ENCODE peak calls at places on chromosomes 12 and 14, in eight cellular contexts. O, R, L, Z, C, D, K and W are unnamed samples. For H3K4me1, the result is how much of the 10 kb centered on the place peaks cover.

GRCh38 chr12:116138380-116138779 is 139.1 kb downstream of the MED13L start:
- DNase-seq in O (peak), R (no peak), L (no peak), Z (no peak), C (no peak), D (no peak), K (no peak), W (no peak)

GRCh38 chr12:39595923-39596322 is 23.7 kb downstream of the ABCD2 start:
- DNase-seq in O (no peak), R (no peak), L (no peak), Z (no peak), C (no peak), D (no peak), K (no peak), W (no peak)

GRCh38 chr12:115790526-115790925 is 487.0 kb downstream of the MED13L start:
- DNase-seq in O (no peak), R (no peak), L (no peak), Z (no peak), C (no peak), D (no peak), K (no peak), W (no peak)

GRCh38 chr12:23002381-23002780 is 377.4 kb downstream of the ETNK1 start:
- DNase-seq in O (no peak), R (no peak), L (no peak), Z (no peak), C (no peak), D (no peak), K (no peak), W (no peak)

GRCh38 chr14:75906680-75907280 is 75.0 kb downstream of the TGFB3 start:
- DNase-seq in O (peak), R (peak), L (peak), Z (peak), C (peak), D (peak), K (peak), W (no peak)

GRCh38 chr12:62135553-62136200 is 124.5 kb upstream of the USP15 start:
- DNase-seq in O (no peak), R (no peak), L (no peak), Z (no peak), C (no peak), D (no peak), K (no peak), W (no peak)

GRCh38 chr12:75820848-75821578 is 210.6 kb downstream of the PHLDA1 start:
- DNase-seq in O (no peak), R (peak), L (peak), Z (no peak), C (peak), D (peak), K (no peak), W (no peak)

GRCh38 chr12:98895086-98895651 is 250.1 kb downstream of the APAF1 start:
- DNase-seq in O (peak), R (no peak), L (no peak), Z (peak), C (no peak), D (no peak), K (no peak), W (peak)

GRCh38 chr12:1972260-1972659 is 32.0 kb downstream of the DCP1B start:
- DNase-seq in O (no peak), R (no peak), L (peak), Z (no peak), C (no peak), D (no peak), K (no peak), W (no peak)

GRCh38 chr12:132560421-132560830 is 50.0 kb downstream of the LRCOL1 start:
- DNase-seq in O (peak), R (peak), L (peak), Z (no peak), C (no peak), D (peak), K (no peak), W (no peak)

GRCh38 chr12:53798575-53798974 is 46.8 kb upstream of the CISTR start:
- DNase-seq in O (no peak), R (no peak), L (peak), Z (no peak), C (no peak), D (peak), K (no peak), W (no peak)

GRCh38 chr14:54312166-54312801 is 84.5 kb upstream of the CDKN3 start:
- DNase-seq in O (peak), R (no peak), L (peak), Z (no peak), C (no peak), D (peak), K (no peak), W (peak)

GRCh38 chr12:132423251-132424117 is 66.5 kb upstream of the FBRSL1 start:
- DNase-seq in O (peak), R (no peak), L (no peak), Z (peak), C (no peak), D (peak), K (no peak), W (no peak)

GRCh38 chr12:123135688-123136087 is 15.2 kb downstream of the PITPNM2 start:
- DNase-seq in O (no peak), R (no peak), L (no peak), Z (no peak), C (no peak), D (no peak), K (no peak), W (no peak)

GRCh38 chr12:114166360-114166759 is 200.2 kb upstream of the RBM19 start:
- DNase-seq in O (peak), R (no peak), L (peak), Z (no peak), C (no peak), D (peak), K (no peak), W (peak)

GRCh38 chr14:44529026-44529425 is 21.9 kb upstream of the FSCB start:
- DNase-seq in O (no peak), R (no peak), L (peak), Z (no peak), C (no peak), D (no peak), K (no peak), W (no peak)

GRCh38 chr12:117685115-117685926 is 283.5 kb downstream of the KSR2 start:
- DNase-seq in O (peak), R (peak), L (peak), Z (peak), C (no peak), D (peak), K (no peak), W (peak)

GRCh38 chr14:31505411-31505810 is 17.6 kb upstream of the GPR33 start:
- DNase-seq in O (no peak), R (no peak), L (no peak), Z (no peak), C (no peak), D (no peak), K (no peak), W (no peak)

GRCh38 chr12:113781415-113782198 is 184.5 kb downstream of the RBM19 start:
- DNase-seq in O (peak), R (no peak), L (peak), Z (no peak), C (no peak), D (no peak), K (no peak), W (no peak)

GRCh38 chr12:124531281-124531745 is 36.1 kb downstream of the NCOR2 start:
- DNase-seq in O (peak), R (no peak), L (no peak), Z (no peak), C (no peak), D (no peak), K (no peak), W (no peak)

GRCh38 chr12:43676183-43676813 is 82.3 kb downstream of the PUS7L start:
- DNase-seq in O (peak), R (no peak), L (peak), Z (no peak), C (no peak), D (peak), K (no peak), W (peak)

GRCh38 chr12:31309279-31309678 is 16.7 kb downstream of the SINHCAF start:
- DNase-seq in O (no peak), R (no peak), L (no peak), Z (no peak), C (no peak), D (no peak), K (no peak), W (no peak)

GRCh38 chr12:115771065-115771464 is 506.4 kb downstream of the MED13L start:
- DNase-seq in O (peak), R (no peak), L (peak), Z (no peak), C (peak), D (peak), K (no peak), W (peak)

GRCh38 chr14:47278233-47278842 is 397.1 kb downstream of the MDGA2 start:
- DNase-seq in O (peak), R (peak), L (peak), Z (no peak), C (no peak), D (peak), K (no peak), W (peak)

GRCh38 chr14:103232338-103232808 is 101.7 kb upstream of the EIF5 start:
- DNase-seq in O (no peak), R (peak), L (no peak), Z (no peak), C (no peak), D (peak), K (no peak), W (no peak)

GRCh38 chr14:80678436-80678835 is 263.1 kb downstream of the CEP128 start:
- DNase-seq in O (no peak), R (no peak), L (peak), Z (no peak), C (no peak), D (no peak), K (no peak), W (no peak)

GRCh38 chr12:18595406-18595805 is 142.4 kb downstream of the PLCZ1 start:
- DNase-seq in O (peak), R (no peak), L (peak), Z (no peak), C (no peak), D (no peak), K (no peak), W (no peak)

GRCh38 chr12:97465012-97465345 is 2.4 kb downstream of the RMST start:
- DNase-seq in O (peak), R (no peak), L (no peak), Z (no peak), C (no peak), D (no peak), K (no peak), W (peak)

GRCh38 chr14:102927346-102927877 is 4.9 kb downstream of the AMN start:
- DNase-seq in O (peak), R (peak), L (peak), Z (no peak), C (no peak), D (no peak), K (no peak), W (no peak)

DNA sequence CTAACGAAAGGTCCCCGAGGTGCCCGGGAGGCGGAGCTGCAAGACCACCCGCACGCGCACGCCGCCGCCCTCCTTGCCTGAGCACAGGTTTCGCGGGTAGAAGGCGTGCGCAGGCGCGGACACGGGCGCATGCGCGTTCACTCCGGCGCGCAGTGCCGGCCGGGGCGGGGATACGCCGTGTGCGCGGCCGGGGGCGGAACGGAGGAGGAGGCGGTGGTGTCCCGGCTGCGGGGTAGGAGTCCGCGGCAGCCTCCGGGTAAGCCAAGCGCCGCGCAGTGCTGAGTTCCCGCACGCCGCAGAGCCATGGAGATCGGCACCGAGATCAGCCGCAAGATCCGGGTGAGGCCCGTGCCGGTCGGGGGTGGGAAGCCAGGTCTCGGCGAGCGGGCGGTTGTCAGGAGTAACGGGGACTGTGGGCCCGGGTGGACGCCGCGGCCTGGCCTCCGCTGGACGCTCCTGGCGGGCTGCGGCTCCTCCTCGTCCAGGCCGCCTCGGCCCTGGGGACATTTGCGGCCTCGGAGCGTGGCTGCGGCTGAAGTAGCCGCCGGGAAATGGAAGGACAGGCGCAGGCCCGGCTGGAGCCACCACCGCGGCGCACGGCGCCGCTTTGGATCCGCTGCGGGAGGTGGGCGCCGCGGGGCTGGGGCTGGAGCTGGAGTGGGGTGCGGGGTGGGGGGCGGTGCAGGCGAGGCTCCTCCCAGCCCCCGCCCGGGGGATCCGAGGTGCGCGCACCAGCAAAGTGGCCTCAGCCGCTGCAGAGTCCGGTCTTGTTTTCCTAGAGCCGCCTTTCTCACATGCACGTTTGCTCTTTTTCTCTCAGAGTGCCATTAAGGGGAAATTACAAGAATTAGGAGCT is at the start of gene ZC3H14:
- DNase-seq in O (peak), R (peak), L (peak), Z (peak), C (peak), D (peak), K (peak), W (peak)
- TF ChIP-seq CTCF in O (peak), R (no peak), L (no peak), Z (no peak), C (no peak), D (no peak), K (no peak), W (no peak)

GRCh38 chr14:91398192-91398591 is 19.4 kb downstream of the CCDC88C start:
- DNase-seq in O (no peak), R (no peak), L (no peak), Z (no peak), C (no peak), D (no peak), K (no peak), W (no peak)

GRCh38 chr14:91398707-91399106 is 18.9 kb downstream of the CCDC88C start:
- DNase-seq in O (no peak), R (no peak), L (no peak), Z (no peak), C (no peak), D (no peak), K (no peak), W (peak)

GRCh38 chr14:91401751-91402150 is 15.9 kb downstream of the CCDC88C start:
- DNase-seq in O (no peak), R (no peak), L (no peak), Z (no peak), C (no peak), D (no peak), K (no peak), W (no peak)

GRCh38 chr14:91400696-91401095 is 16.9 kb downstream of the CCDC88C start:
- DNase-seq in O (no peak), R (no peak), L (peak), Z (no peak), C (no peak), D (no peak), K (no peak), W (no peak)

GRCh38 chr14:91399868-91400640 is 17.6 kb downstream of the CCDC88C start:
- DNase-seq in O (peak), R (peak), L (no peak), Z (no peak), C (no peak), D (no peak), K (peak), W (peak)
- H3K4me1 ChIP-seq in O (half or more), R (half or more), L (under half), Z (half or more), C (half or more), D (under half), K (half or more), W (under half)

GRCh38 chr14:87049886-87050820 is 942.8 kb downstream of the GALC start:
- DNase-seq in O (peak), R (no peak), L (peak), Z (peak), C (no peak), D (peak), K (no peak), W (peak)
- TF ChIP-seq CTCF in O (peak), R (no peak), L (peak), Z (peak), C (peak), D (no peak), K (no peak), W (peak)

DNA sequence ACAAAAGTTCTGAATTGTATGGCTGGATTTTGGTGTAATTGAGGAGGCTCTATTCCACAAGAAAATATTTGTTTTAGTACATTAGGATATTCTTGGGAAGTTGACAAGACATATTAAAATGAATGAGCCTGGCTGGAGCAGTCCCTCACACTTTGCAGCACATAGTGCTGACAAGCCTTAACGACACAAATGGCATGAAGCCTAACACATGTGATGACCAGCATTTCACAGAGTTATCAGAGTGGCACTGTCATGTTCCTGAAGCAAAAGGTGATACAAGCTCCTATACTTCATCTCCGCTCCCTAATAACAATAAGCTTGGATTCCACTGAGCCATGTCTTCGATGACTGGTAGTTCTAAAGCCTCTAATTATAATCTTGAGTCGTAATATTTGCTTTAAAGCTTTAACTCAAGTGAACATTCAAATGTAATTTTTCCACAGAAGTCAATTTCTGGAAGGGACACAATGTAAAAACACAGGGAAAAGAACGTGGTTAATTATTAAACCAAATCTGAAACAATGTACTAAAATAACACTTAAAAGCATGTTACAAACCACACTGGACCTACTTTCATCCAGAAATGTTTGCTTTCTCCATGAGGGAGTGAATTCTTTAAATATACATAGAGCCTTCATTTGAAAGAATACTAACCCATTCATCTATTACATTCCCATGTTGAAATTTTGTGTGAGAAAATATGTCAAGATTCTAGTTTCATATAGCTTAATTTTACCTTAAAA is 49.6 kb downstream of the GRIP1 start:
- DNase-seq in O (no peak), R (no peak), L (no peak), Z (no peak), C (no peak), D (no peak), K (no peak), W (no peak)
- H3K4me1 ChIP-seq in O (under half), R (under half), L (under half), Z (under half), C (under half), D (under half), K (under half), W (under half)

GRCh38 chr12:78473136-78473535 is 391.4 kb upstream of the SYT1 start:
- DNase-seq in O (no peak), R (no peak), L (peak), Z (no peak), C (no peak), D (no peak), K (no peak), W (no peak)

GRCh38 chr12:78473561-78473960 is 391.0 kb upstream of the SYT1 start:
- DNase-seq in O (no peak), R (no peak), L (no peak), Z (no peak), C (no peak), D (no peak), K (no peak), W (no peak)

GRCh38 chr12:78470354-78471195 is 394.0 kb upstream of the SYT1 start:
- DNase-seq in O (peak), R (peak), L (peak), Z (no peak), C (no peak), D (peak), K (no peak), W (peak)
- TF ChIP-seq CTCF in O (peak), R (no peak), L (peak), Z (no peak), C (peak), D (peak), K (no peak), W (peak)

DNA sequence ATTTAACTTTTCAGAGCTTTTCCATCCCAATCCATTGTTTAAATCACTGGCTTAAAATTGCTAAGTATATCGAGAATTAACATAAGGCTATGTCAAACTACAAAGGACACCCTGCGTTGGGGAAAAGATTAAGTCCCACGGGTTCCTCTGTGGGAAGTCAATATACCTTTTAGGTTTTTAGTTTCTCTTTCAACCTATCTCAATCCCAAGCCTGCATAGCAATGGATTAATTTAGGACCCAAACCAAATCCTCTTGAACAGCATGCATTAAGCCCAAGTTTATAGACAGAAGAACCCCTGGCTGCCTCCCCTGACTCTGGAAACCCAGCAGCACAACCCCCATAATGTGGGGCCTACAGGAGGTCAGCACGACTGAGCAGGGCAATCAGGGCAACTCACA is 6.3 kb downstream of the CDCA4 start:
- DNase-seq in O (no peak), R (no peak), L (no peak), Z (no peak), C (no peak), D (no peak), K (no peak), W (no peak)
- H3K4me1 ChIP-seq in O (under half), R (under half), L (under half), Z (under half), C (under half), D (half or more), K (under half), W (under half)

GRCh38 chr12:65192963-65193516 is 23.7 kb downstream of the LEMD3 start:
- DNase-seq in O (no peak), R (no peak), L (no peak), Z (no peak), C (no peak), D (no peak), K (no peak), W (no peak)
- TF ChIP-seq CTCF in O (no peak), R (no peak), L (no peak), Z (no peak), C (no peak), D (no peak), K (no peak), W (no peak)